ENCODE peak calls at places on chromosomes 1 and 21, in four cellular contexts. N is OCI-LY7, P is astrocyte of the cerebellum, E is H9. G is an unnamed sample.

GRCh38 chr1:226714148-226714547 is 24.9 kb downstream of the ITPKB start:
- DNase-seq in E (no peak), N (no peak), P (no peak), G (no peak)

GRCh38 chr1:1630191-1630964 is 1.6 kb upstream of the MMP23B start:
- DNase-seq in P (peak; percentile 16), E (peak; percentile 96), N (peak; percentile 96), G (peak; percentile 100)

GRCh38 chr1:6303397-6304012 is 42.6 kb upstream of the GPR153 start:
- DNase-seq in P (no peak), E (no peak), N (no peak), G (no peak)

GRCh38 chr21:42469272-42469671 is 26.8 kb downstream of the RSPH1 start:
- DNase-seq in N (peak; percentile 65), E (no peak), P (no peak), G (no peak)

GRCh38 chr21:25625036-25625435 is 14.0 kb upstream of the JAM2 start:
- DNase-seq in N (no peak), P (peak; percentile 42), E (no peak), G (no peak)

GRCh38 chr1:110687244-110687643 is 12.5 kb upstream of the KCNA3 start:
- DNase-seq in N (no peak), P (no peak), E (no peak), G (no peak)

GRCh38 chr1:65021792-65022191 is 55.4 kb upstream of the JAK1 start:
- DNase-seq in P (no peak), E (no peak), N (no peak), G (no peak)

GRCh38 chr1:53197301-53198205 is 929 bp downstream of the CPT2 start:
- DNase-seq in E (no peak), P (no peak), N (no peak), G (no peak)

GRCh38 chr1:202208458-202208857 is 14.9 kb downstream of the LGR6 start:
- DNase-seq in N (no peak), P (no peak), E (no peak), G (no peak)

GRCh38 chr1:218525451-218526197 is 180.5 kb downstream of the TGFB2 start:
- DNase-seq in E (no peak), P (no peak), N (no peak), G (no peak)

GRCh38 chr1:84995484-84996334 is 1.2 kb downstream of the MCOLN2 start:
- DNase-seq in N (peak; percentile 82), E (no peak), P (no peak), G (peak; percentile 69)

GRCh38 chr1:158793604-158794003 is 12.6 kb upstream of the OR6N2 start:
- DNase-seq in E (peak; percentile 61), P (no peak), N (peak; percentile 30), G (no peak)

GRCh38 chr21:33157303-33157702 is 72.4 kb upstream of the IFNAR2 start:
- DNase-seq in P (no peak), E (no peak), N (no peak), G (no peak)

GRCh38 chr1:48043524-48043923 is 46.3 kb upstream of the TRABD2B start:
- DNase-seq in E (peak; percentile 47), N (no peak), P (no peak), G (no peak)

GRCh38 chr1:208243522-208243850 is 698 bp downstream of the PLXNA2 start:
- DNase-seq in N (no peak), P (no peak), E (no peak), G (no peak)

GRCh38 chr21:39208624-39209333 is 25.5 kb upstream of the PSMG1 start:
- DNase-seq in N (no peak), P (no peak), E (no peak), G (no peak)

GRCh38 chr1:43936470-43937151 is 3.0 kb downstream of the ARTN start:
- DNase-seq in E (peak; percentile 65), P (no peak), N (no peak), G (peak; percentile 62)

GRCh38 chr1:223326776-223327175 is 37.2 kb downstream of the SUSD4 start:
- DNase-seq in N (no peak), P (no peak), E (no peak), G (no peak)

GRCh38 chr1:170537798-170538503 is 6.0 kb downstream of the GORAB start:
- DNase-seq in P (no peak), E (no peak), N (no peak), G (no peak)

GRCh38 chr1:89939059-89939570 is 55.8 kb upstream of the ZNF326 start:
- DNase-seq in P (no peak), N (no peak), E (no peak), G (no peak)

GRCh38 chr1:210223174-210223904 is 9.3 kb upstream of the SERTAD4 start:
- DNase-seq in N (no peak), P (no peak), E (no peak), G (no peak)

GRCh38 chr1:110187139-110187890 is 22.8 kb upstream of the KCNC4 start:
- DNase-seq in P (no peak), N (no peak), E (no peak), G (no peak)

GRCh38 chr1:29498126-29499100 is 262.1 kb downstream of the PTPRU start:
- DNase-seq in N (no peak), P (peak; percentile 23), E (peak; percentile 24), G (no peak)

GRCh38 chr1:220887868-220888664 is 8.8 kb downstream of the HLX start:
- DNase-seq in N (no peak), P (no peak), E (peak; percentile 48), G (no peak)

GRCh38 chr1:209748620-209749019 is 7.2 kb upstream of the TRAF3IP3 start:
- DNase-seq in N (no peak), P (no peak), E (peak; percentile 45), G (no peak)

GRCh38 chr1:181166377-181167196 is 78.1 kb downstream of the IER5 start:
- DNase-seq in P (peak; percentile 52), N (peak; percentile 74), E (peak; percentile 79), G (peak; percentile 79)

GRCh38 chr1:208917281-208917680 is 666.2 kb upstream of the CAMK1G start:
- DNase-seq in P (no peak), E (no peak), N (no peak), G (no peak)

GRCh38 chr1:3529099-3529729 is 74.7 kb downstream of the ARHGEF16 start:
- DNase-seq in P (no peak), N (no peak), E (no peak), G (no peak)

GRCh38 chr1:31761883-31762282 is 2.3 kb downstream of the ADGRB2 start:
- DNase-seq in E (no peak), N (no peak), P (no peak), G (no peak)

GRCh38 chr1:199774433-199775089 is 252.9 kb upstream of the NR5A2 start:
- DNase-seq in N (no peak), P (peak; percentile 36), E (no peak), G (no peak)

GRCh38 chr1:232751393-232752140 is 53.6 kb upstream of the MAP10 start:
- DNase-seq in E (no peak), P (no peak), N (no peak), G (no peak)

GRCh38 chr21:38241029-38241740 is 15.6 kb upstream of the KCNJ15 start:
- DNase-seq in P (peak; percentile 96), N (no peak), E (no peak), G (no peak)

GRCh38 chr1:9105336-9105867 is 23.5 kb downstream of the GPR157 start:
- DNase-seq in E (no peak), N (no peak), P (no peak), G (no peak)

GRCh38 chr1:9099555-9099954 is 29.3 kb downstream of the GPR157 start:
- DNase-seq in E (no peak), N (no peak), P (no peak), G (no peak)

GRCh38 chr1:9097947-9098705 is 28.7 kb upstream of the SLC2A5 start:
- DNase-seq in N (no peak), P (no peak), E (no peak), G (no peak)

GRCh38 chr1:9100471-9101043 is 28.3 kb downstream of the GPR157 start:
- DNase-seq in P (no peak), N (no peak), E (no peak), G (no peak)

DNA sequence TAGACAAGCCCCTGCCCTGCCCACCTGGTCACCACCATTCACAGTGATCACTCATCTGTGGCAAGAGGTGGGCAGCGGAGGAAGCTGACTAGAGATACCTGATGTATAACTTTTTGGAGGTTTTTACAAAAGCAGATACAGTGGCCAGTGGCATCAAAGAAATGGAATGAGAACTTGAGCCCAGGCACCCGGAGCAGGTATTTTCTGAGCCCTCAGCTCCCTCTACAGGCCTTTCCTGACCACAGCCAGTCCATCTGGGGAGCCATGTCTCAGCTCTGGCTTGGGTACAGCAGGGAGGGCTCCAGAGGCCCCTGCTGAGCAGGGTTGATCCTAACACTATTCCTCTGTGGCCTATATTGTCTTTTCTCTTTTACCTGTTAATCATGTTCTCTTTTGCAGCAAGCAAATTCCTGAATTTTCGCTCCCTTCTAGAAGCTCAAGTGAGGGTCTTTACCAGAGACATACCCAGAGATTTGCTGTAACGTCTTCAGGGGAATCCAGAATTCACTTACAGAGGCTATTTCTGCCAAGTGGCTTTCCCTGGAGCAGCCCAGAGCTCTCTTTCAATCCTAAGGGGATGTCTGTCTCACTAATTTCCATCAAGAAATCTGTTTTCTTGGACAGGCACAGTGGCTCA is 27.3 kb downstream of the GPR157 start:
- DNase-seq in E (peak; percentile 78), P (peak; percentile 44), N (peak; percentile 88), G (peak; percentile 82)
- TF ChIP-seq CTCF in E (peak; percentile 91), P (peak; percentile 91), N (peak; percentile 96), G (peak; percentile 79)

GRCh38 chr1:27959792-27960603 is at the start of gene XKR8:
- DNase-seq in N (peak; percentile 69), E (peak; percentile 90), P (no peak), G (peak; percentile 97)
- TF ChIP-seq CTCF in N (peak; percentile 35), E (peak; percentile 67), P (peak; percentile 30), G (peak; percentile 57)

DNA sequence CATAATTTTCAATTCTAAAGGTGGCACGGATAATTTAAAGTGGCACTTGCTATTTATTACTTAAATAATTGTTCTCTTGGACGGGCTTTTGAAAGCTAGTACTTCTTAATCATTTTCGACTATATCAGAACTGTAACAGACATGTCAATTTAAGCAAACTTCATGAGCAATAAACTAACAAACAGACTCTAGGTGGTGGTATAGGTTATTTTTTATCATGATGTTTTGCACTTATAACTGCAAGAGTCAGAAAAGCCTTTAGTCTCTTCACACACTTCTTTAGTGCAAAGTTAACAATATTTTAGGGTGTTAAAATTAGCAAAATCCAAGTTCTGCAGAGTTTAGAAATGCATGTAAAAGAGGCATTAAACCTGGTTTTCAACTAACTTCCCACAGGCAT is 2.2 kb downstream of the NRIP1 start:
- DNase-seq in E (no peak), P (no peak), N (no peak), G (peak; percentile 10)
- TF ChIP-seq CTCF in E (no peak), P (no peak), N (no peak), G (no peak)

DNA sequence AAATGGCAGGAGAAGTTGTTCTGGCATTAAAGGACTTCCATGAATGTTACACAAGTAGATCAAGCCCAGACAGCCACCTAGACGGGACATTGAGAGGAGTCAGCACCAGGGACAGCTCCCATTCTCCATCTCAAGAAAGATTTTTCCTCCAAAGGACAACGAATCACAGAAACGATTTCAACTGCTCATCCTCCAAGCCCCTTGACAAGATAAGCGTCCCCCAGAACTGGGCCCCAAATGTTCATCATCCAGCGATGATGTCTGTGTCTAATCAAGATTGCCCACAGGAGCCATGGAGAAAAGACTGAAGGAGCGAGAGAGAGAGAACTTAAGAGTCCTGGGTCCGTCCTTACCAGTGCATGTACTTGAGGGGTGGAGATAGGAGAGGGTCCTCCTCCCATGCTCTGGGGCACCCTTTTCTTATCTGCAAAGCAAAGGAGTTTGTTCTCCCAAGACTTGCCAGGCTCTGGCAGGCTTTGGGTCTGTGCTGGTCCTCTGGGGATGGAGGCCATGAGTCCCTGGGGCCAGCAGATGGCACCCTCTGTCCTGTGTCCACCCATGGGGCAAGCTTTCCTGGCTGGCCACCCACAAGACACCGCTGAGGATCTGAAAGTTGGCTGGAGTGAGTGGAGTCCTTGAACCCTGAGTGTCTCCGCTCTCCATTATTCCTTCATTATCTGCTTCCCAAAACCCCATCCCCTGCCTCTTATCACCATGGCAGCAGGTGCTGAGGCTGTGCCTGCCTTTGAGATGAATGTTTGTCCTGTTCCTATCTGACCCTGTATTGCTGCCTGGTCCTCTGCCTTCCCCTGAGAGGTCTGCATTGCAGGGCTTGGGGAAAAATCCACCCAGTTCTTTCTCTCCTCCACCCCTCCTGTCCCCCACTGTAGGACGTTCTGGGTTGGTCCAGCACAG is 164.6 kb downstream of the ACTL8 start:
- DNase-seq in N (peak; percentile 23), P (peak; percentile 36), E (peak; percentile 59), G (no peak)
- TF ChIP-seq CTCF in N (peak; percentile 46), P (peak; percentile 16), E (peak; percentile 75), G (no peak)

G was measured in GM10248.